ENCODE peak calls at places on chromosomes 1 and 21, in five cellular contexts. P is upper lobe of right lung, Q is AG04450, U is psoas muscle, N is thoracic aorta. R is an unnamed sample.

GRCh38 chr1:180918519-180918918 is 5.8 kb downstream of the KIAA1614 start:
- DNase-seq in P (peak; percentile 30), Q (no peak), U (no peak), N (no peak), R (no peak)

GRCh38 chr1:218813247-218813646 is 360.4 kb upstream of the LYPLAL1 start:
- DNase-seq in P (no peak), Q (peak; percentile 37), U (no peak), N (no peak), R (no peak)

GRCh38 chr1:234608720-234609527 is 1.1 kb downstream of the IRF2BP2 start:
- DNase-seq in P (peak; percentile 83), Q (no peak), U (peak; percentile 78), N (no peak), R (peak; percentile 65)

GRCh38 chr1:21307663-21308062 is 17.4 kb upstream of the ECE1 start:
- DNase-seq in P (no peak), Q (no peak), U (no peak), N (no peak), R (no peak)

GRCh38 chr1:81967957-81968356 is 167.2 kb downstream of the ADGRL2 start:
- DNase-seq in P (no peak), Q (no peak), U (no peak), N (no peak), R (no peak)

GRCh38 chr21:26820473-26820872 is 24.7 kb downstream of the ADAMTS1 start:
- DNase-seq in P (no peak), Q (no peak), U (no peak), N (no peak), R (no peak)

GRCh38 chr21:38909109-38909508 is 103.4 kb downstream of the ETS2 start:
- DNase-seq in P (no peak), Q (no peak), U (no peak), N (no peak), R (no peak)

GRCh38 chr1:19845166-19845954 is 30.3 kb upstream of the RNF186 start:
- DNase-seq in P (no peak), Q (no peak), U (no peak), N (no peak), R (no peak)

GRCh38 chr1:33379631-33380354 is 51.1 kb downstream of the PHC2 start:
- DNase-seq in P (no peak), Q (no peak), U (no peak), N (no peak), R (no peak)

GRCh38 chr1:106063510-106063909 is 993.0 kb upstream of the PRMT6 start:
- DNase-seq in P (no peak), Q (no peak), U (no peak), N (no peak), R (no peak)

GRCh38 chr1:85544689-85545203 is 35.8 kb upstream of the CCN1 start:
- DNase-seq in P (no peak), Q (no peak), U (no peak), N (no peak), R (no peak)

GRCh38 chr1:8026976-8027747 is 1.1 kb upstream of the ERRFI1 start:
- DNase-seq in P (peak; percentile 85), Q (no peak), U (peak; percentile 56), N (no peak), R (peak; percentile 94)

GRCh38 chr21:37522641-37523295 is 156.2 kb downstream of the DYRK1A start:
- DNase-seq in P (no peak), Q (no peak), U (no peak), N (no peak), R (no peak)

GRCh38 chr1:83531910-83532309 is 467.0 kb downstream of the TTLL7 start:
- DNase-seq in P (no peak), Q (no peak), U (no peak), N (no peak), R (no peak)

GRCh38 chr1:58727363-58727762 is 27.5 kb upstream of the MYSM1 start:
- DNase-seq in P (no peak), Q (peak; percentile 45), U (no peak), N (no peak), R (no peak)

GRCh38 chr1:209207126-209207700 is 376.3 kb upstream of the CAMK1G start:
- DNase-seq in P (no peak), Q (no peak), U (no peak), N (no peak), R (no peak)

GRCh38 chr1:41014871-41015270 is 6.7 kb downstream of the SLFNL1 start:
- DNase-seq in P (no peak), Q (no peak), U (no peak), N (no peak), R (no peak)

GRCh38 chr1:115230281-115230680 is 107.8 kb downstream of the NGF start:
- DNase-seq in P (no peak), Q (no peak), U (no peak), N (no peak), R (no peak)

GRCh38 chr1:241229216-241229615 is 127.8 kb downstream of the RGS7 start:
- DNase-seq in P (no peak), Q (no peak), U (no peak), N (no peak), R (peak; percentile 49)

GRCh38 chr21:37821791-37822450 is 94.3 kb downstream of the KCNJ6 start:
- DNase-seq in P (no peak), Q (no peak), U (no peak), N (no peak), R (no peak)

GRCh38 chr21:41373769-41374168 is 11.9 kb downstream of the MX2 start:
- DNase-seq in P (no peak), Q (no peak), U (no peak), N (no peak), R (no peak)

GRCh38 chr21:25845729-25846256 is 111.0 kb downstream of the GABPA start:
- DNase-seq in P (no peak), Q (no peak), U (no peak), N (no peak), R (no peak)

GRCh38 chr1:208917719-208918118 is 665.8 kb upstream of the CAMK1G start:
- DNase-seq in P (no peak), Q (no peak), U (no peak), N (no peak), R (no peak)

GRCh38 chr21:32595431-32595830 is 10.1 kb upstream of the TCP10L start:
- DNase-seq in P (no peak), Q (no peak), U (no peak), N (no peak), R (no peak)
- H3K4me3 ChIP-seq in P (no peak overlapping the region), Q (no peak overlapping the region), U (no peak overlapping the region), N (no peak overlapping the region), R (no peak overlapping the region)

GRCh38 chr1:66752000-66752592 is at the start of gene DYNLT5:
- DNase-seq in P (peak; percentile 75), Q (no peak), U (peak; percentile 72), N (peak; percentile 19), R (peak; percentile 53)
- H3K4me3 ChIP-seq in P (peak within 1 kb of the TSS; percentile 42), Q (peak within 1 kb of the TSS; percentile 54), U (peak within 1 kb of the TSS; percentile 59), N (peak within 1 kb of the TSS; percentile 80), R (peak within 1 kb of the TSS; percentile 51)

DNA sequence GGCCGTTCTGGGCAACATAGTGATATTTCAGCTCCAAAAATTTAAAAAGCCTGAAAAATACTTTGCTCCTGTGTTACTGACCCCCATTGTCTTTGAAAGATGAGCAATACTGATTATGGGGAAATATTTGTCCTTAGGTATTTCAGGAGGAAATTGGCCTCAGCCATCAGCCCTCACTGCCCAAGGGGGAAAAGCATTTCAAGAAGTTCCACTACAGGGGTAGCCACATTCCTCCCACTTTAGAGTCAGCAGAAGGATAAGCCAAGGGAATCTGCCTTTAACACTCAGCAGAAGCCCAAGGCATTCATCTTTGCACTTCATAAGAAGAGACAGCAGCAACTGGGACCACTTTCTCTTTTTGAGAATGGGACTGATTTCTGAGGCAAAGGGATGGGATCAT is 40.5 kb upstream of the ZNF326 start:
- DNase-seq in P (no peak), Q (no peak), U (no peak), N (no peak), R (no peak)
- H3K4me3 ChIP-seq in P (no peak overlapping the region), Q (no peak overlapping the region), U (no peak overlapping the region), N (no peak overlapping the region), R (no peak overlapping the region)

DNA sequence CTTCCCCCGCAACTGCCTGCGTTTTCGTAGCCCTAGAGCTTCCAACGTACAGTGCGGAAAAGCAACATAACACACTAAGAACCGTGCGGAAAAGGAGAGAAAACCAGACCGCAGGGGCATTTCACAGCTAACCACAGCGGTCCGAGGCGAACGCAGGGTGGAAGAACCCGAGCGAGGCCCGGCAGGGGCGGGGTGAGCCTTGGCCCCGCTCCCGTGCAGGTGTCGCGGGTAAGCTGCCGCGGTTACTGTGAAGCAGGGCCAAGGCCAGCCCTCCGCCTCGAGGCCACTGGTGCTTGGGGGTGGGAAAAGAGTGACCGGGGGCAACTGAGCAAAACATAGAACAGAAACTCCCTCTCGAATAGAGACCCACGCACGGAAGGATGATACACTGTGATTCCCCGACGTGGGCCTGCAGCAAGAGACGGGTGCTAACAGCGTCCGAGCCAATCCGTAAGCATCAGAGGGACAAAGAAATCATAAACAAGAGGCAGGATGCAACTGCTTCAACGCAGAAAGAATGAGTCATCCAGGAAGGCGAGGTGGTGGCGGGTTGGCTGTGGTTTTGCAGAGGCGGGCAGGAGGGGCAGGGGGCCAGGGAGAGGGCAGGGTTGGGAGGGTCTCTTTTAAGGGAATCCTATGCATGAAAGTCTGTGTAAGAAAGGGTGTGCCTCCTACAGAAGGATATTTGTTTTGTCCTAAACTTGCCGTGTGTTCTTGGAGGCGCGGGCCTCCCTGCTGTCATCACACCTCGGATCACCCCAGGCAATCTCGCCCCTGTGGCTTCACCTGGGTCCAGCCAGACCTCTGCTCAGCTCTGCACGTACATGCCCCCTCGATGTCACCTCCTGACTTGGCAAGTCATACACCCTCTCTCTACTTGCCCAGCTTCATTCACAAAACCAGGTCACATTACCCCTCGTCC is 7.3 kb downstream of the GNG4 start:
- DNase-seq in P (no peak), Q (no peak), U (no peak), N (no peak), R (no peak)
- H3K4me3 ChIP-seq in P (peak overlapping the region; percentile 26), Q (peak overlapping the region; percentile 15), U (no peak overlapping the region), N (peak overlapping the region; percentile 45), R (no peak overlapping the region)

GRCh38 chr1:199010933-199011332 is 372.1 kb downstream of the PTPRC start:
- DNase-seq in P (no peak), Q (peak; percentile 11), U (no peak), N (no peak), R (no peak)

GRCh38 chr1:199007423-199007822 is 368.6 kb downstream of the PTPRC start:
- DNase-seq in P (no peak), Q (no peak), U (no peak), N (no peak), R (no peak)

GRCh38 chr1:199010492-199010891 is 371.7 kb downstream of the PTPRC start:
- DNase-seq in P (no peak), Q (no peak), U (no peak), N (no peak), R (no peak)

DNA sequence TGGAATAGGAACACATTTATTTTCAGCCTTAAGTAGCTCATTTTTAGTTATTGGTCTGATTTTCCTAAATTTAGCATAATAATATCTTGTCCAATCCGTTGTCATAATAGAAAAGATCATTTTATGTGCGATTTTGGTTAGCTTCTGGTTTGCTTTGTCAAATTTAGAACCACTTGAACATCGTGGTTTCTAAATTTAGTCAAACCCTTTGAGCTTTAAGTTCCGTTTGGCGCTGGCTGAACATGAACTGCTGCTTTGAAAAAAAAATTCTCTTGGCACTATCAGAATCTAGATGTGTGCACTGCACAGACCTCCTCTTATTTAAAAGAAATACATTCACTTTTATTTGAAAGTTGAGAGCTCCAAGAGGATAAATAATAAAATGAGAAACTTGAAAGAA is 370.6 kb downstream of the PTPRC start:
- DNase-seq in P (no peak), Q (no peak), U (no peak), N (no peak), R (no peak)
- H3K4me3 ChIP-seq in P (no peak overlapping the region), Q (no peak overlapping the region), U (no peak overlapping the region), N (no peak overlapping the region), R (no peak overlapping the region)